ENCODE peak calls at places on chromosomes 5 and 9, in eight cellular contexts. S, H, G, K, V, X, I and O are unnamed samples.
A peak's percentile ranks its signal among the peaks of the same experiment; 100 is the strongest.

GRCh38 chr5:16467363-16468219 is 2.0 kb upstream of the ZNF622 start:
- DNase-seq in S (no peak), H (peak; percentile 2), G (no peak), K (no peak), V (no peak), X (no peak), I (no peak), O (no peak)

GRCh38 chr9:114811969-114812636 is 6.3 kb upstream of the TNFSF15 start:
- DNase-seq in S (no peak), H (no peak), G (no peak), K (no peak), V (no peak), X (no peak), I (no peak), O (no peak)

GRCh38 chr9:106111039-106111740 is 416.8 kb downstream of the TMEM38B start:
- DNase-seq in S (no peak), H (no peak), G (no peak), K (peak; percentile 15), V (no peak), X (no peak), I (no peak), O (no peak)

GRCh38 chr9:121566401-121567141 is 66.9 kb upstream of the GGTA1 start:
- DNase-seq in S (no peak), H (peak; percentile 39), G (peak; percentile 81), K (no peak), V (no peak), X (no peak), I (no peak), O (peak; percentile 13)

GRCh38 chr5:61362796-61363364 is 30.8 kb downstream of the ZSWIM6 start:
- DNase-seq in S (no peak), H (no peak), G (no peak), K (peak; percentile 34), V (no peak), X (no peak), I (no peak), O (no peak)

GRCh38 chr5:7391215-7391614 is 4.7 kb upstream of the ADCY2 start:
- DNase-seq in S (no peak), H (no peak), G (no peak), K (peak; percentile 54), V (no peak), X (no peak), I (no peak), O (no peak)

GRCh38 chr9:98064623-98065392 is 8.3 kb downstream of the NANS start:
- DNase-seq in S (no peak), H (no peak), G (no peak), K (no peak), V (no peak), X (no peak), I (no peak), O (no peak)

GRCh38 chr5:135439426-135440205 is 7.5 kb downstream of the DCANP1 start:
- DNase-seq in S (no peak), H (no peak), G (no peak), K (no peak), V (peak; percentile 41), X (no peak), I (no peak), O (no peak)

GRCh38 chr9:69532359-69532758 is 139.8 kb downstream of the APBA1 start:
- DNase-seq in S (no peak), H (no peak), G (no peak), K (peak; percentile 34), V (no peak), X (no peak), I (no peak), O (no peak)

GRCh38 chr5:174098694-174099093 is 53.2 kb downstream of the NSG2 start:
- DNase-seq in S (no peak), H (no peak), G (no peak), K (no peak), V (no peak), X (no peak), I (no peak), O (no peak)

GRCh38 chr9:121055642-121056143 is 5.6 kb upstream of the C5 start:
- DNase-seq in S (no peak), H (no peak), G (no peak), K (peak; percentile 44), V (no peak), X (no peak), I (no peak), O (no peak)

GRCh38 chr9:89005323-89005722 is 14.1 kb downstream of the S1PR3 start:
- DNase-seq in S (no peak), H (no peak), G (no peak), K (no peak), V (no peak), X (no peak), I (no peak), O (no peak)

GRCh38 chr5:81132381-81132780 is 100.7 kb upstream of the CKMT2 start:
- DNase-seq in S (no peak), H (no peak), G (no peak), K (no peak), V (no peak), X (no peak), I (no peak), O (no peak)

GRCh38 chr5:44845777-44846176 is 37.0 kb downstream of the MRPS30 start:
- DNase-seq in S (no peak), H (no peak), G (no peak), K (no peak), V (no peak), X (no peak), I (no peak), O (no peak)

GRCh38 chr5:171323806-171324632 is 15.0 kb downstream of the TLX3 start:
- DNase-seq in S (no peak), H (no peak), G (no peak), K (peak; percentile 8), V (no peak), X (no peak), I (no peak), O (no peak)

GRCh38 chr9:129182625-129183494 is 4.8 kb upstream of the IER5L start:
- DNase-seq in S (no peak), H (no peak), G (no peak), K (peak; percentile 86), V (peak; percentile 51), X (no peak), I (no peak), O (peak; percentile 53)

GRCh38 chr5:91266184-91266705 is 116.9 kb downstream of the ARRDC3 start:
- DNase-seq in S (no peak), H (peak; percentile 77), G (no peak), K (no peak), V (no peak), X (peak; percentile 46), I (no peak), O (no peak)

GRCh38 chr5:68277427-68277826 is 61.9 kb downstream of the PIK3R1 start:
- DNase-seq in S (no peak), H (no peak), G (no peak), K (no peak), V (no peak), X (no peak), I (no peak), O (no peak)

GRCh38 chr5:137888489-137888874 is 775 bp upstream of the PKD2L2 start:
- DNase-seq in S (no peak), H (no peak), G (no peak), K (peak; percentile 8), V (no peak), X (no peak), I (no peak), O (no peak)

GRCh38 chr9:69785757-69786156 is 25.9 kb upstream of the PTAR1 start:
- DNase-seq in S (no peak), H (peak; percentile 11), G (no peak), K (peak; percentile 31), V (no peak), X (no peak), I (no peak), O (no peak)

GRCh38 chr5:142290574-142291299 is 34.1 kb downstream of the SPRY4 start:
- DNase-seq in S (no peak), H (peak; percentile 59), G (no peak), K (peak; percentile 36), V (peak; percentile 95), X (no peak), I (no peak), O (no peak)
- H3K27ac ChIP-seq in S (no peak overlapping the region), H (peak overlapping the region; percentile 48), G (no peak overlapping the region), K (no peak overlapping the region), V (peak overlapping the region; percentile 70), X (no peak overlapping the region), I (no peak overlapping the region), O (no peak overlapping the region)

DNA sequence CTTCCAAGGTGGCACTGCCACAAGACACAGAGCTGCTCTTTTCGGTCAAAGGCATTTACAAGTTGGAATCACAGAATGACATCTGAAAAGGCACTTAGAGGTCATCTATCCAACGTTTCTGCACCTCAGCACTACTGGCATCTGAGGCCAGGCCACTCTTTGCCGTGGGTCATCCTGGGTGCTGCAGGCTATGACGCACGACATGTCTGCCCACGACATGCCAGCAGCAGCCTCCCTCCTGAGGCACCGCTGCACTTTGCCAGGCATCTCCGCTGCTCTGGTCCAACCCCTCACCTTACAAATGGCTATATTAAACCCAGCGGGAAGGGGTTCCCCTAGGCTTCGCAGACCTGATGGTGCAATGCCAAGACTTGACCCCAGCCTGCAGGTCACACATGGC is 8.1 kb downstream of the SURF4 start:
- DNase-seq in S (no peak), H (no peak), G (no peak), K (no peak), V (no peak), X (no peak), I (no peak), O (no peak)
- H3K4me1 ChIP-seq in S (peaks cover 29% of the 10 kb centered on the region), H (peaks cover 15% of the 10 kb centered on the region), G (peaks cover 8% of the 10 kb centered on the region), K (no peaks in the 10 kb centered on the region), V (no peaks in the 10 kb centered on the region), X (no peaks in the 10 kb centered on the region), I (peaks cover 60% of the 10 kb centered on the region), O (peaks cover 31% of the 10 kb centered on the region)

GRCh38 chr5:110681109-110681508 is 45.4 kb downstream of the TMEM232 start:
- DNase-seq in S (no peak), H (no peak), G (no peak), K (no peak), V (no peak), X (no peak), I (no peak), O (no peak)
- H3K36me3 ChIP-seq in S (no peaks in the 10 kb centered on the region), H (no peaks in the 10 kb centered on the region), G (no peaks in the 10 kb centered on the region), K (no peaks in the 10 kb centered on the region), V (no peaks in the 10 kb centered on the region), X (no peaks in the 10 kb centered on the region), I (no peaks in the 10 kb centered on the region), O (no peaks in the 10 kb centered on the region)

GRCh38 chr9:13278368-13279246 is 885 bp downstream of the MPDZ start:
- DNase-seq in S (peak; percentile 59), H (peak; percentile 83), G (peak; percentile 73), K (peak; percentile 74), V (peak; percentile 66), X (no peak), I (peak; percentile 50), O (peak; percentile 24)
- H3K27ac ChIP-seq in S (peak overlapping the region; percentile 98), H (peak overlapping the region; percentile 91), G (peak overlapping the region; percentile 96), K (peak overlapping the region; percentile 82), V (peak overlapping the region; percentile 83), X (no peak overlapping the region), I (peak overlapping the region; percentile 85), O (peak overlapping the region; percentile 93)

GRCh38 chr9:92754091-92754740 is 10.4 kb downstream of the BICD2 start:
- DNase-seq in S (no peak), H (no peak), G (no peak), K (no peak), V (no peak), X (no peak), I (no peak), O (no peak)
- H3K4me1 ChIP-seq in S (no peaks in the 10 kb centered on the region), H (peaks cover 13% of the 10 kb centered on the region), G (no peaks in the 10 kb centered on the region), K (peaks cover 21% of the 10 kb centered on the region), V (peaks cover 13% of the 10 kb centered on the region), X (peaks cover 12% of the 10 kb centered on the region), I (peaks cover 30% of the 10 kb centered on the region), O (peaks cover 6% of the 10 kb centered on the region)